ENCODE peak calls at places on chromosomes 7 and 10, in eight cellular contexts. F is ascending aorta; W is PC-3; Q is CD8-positive, alpha-beta T cell; R is psoas muscle; D is fibroblast of lung; L is DND-41; A is endodermal cell. M is an unnamed sample.

GRCh38 chr10:51000164-51000563 is 74.1 kb upstream of the PRKG1 start:
- DNase-seq in F (no peak), W (peak; percentile 42), Q (no peak), R (no peak), D (peak; percentile 49), L (no peak), A (no peak), M (no peak)

GRCh38 chr10:92124524-92125168 is 166.2 kb downstream of the CPEB3 start:
- DNase-seq in F (no peak), W (peak; percentile 83), Q (no peak), R (no peak), D (peak; percentile 93), L (no peak), A (no peak), M (no peak)

GRCh38 chr10:43407576-43408330 is 1.2 kb downstream of the HNRNPF start:
- DNase-seq in F (peak; percentile 77), W (peak; percentile 92), Q (peak; percentile 84), R (peak; percentile 90), D (peak; percentile 90), L (peak; percentile 90), A (peak; percentile 89), M (peak; percentile 90)

GRCh38 chr7:68726386-68726785 is 871.9 kb upstream of the AUTS2 start:
- DNase-seq in F (no peak), W (no peak), Q (no peak), R (no peak), D (no peak), L (no peak), A (no peak), M (no peak)

GRCh38 chr7:112341464-112341863 is 108.8 kb upstream of the IFRD1 start:
- DNase-seq in F (no peak), W (no peak), Q (no peak), R (no peak), D (no peak), L (no peak), A (no peak), M (no peak)

GRCh38 chr7:50302486-50303081 is 1.9 kb upstream of the IKZF1 start:
- DNase-seq in F (no peak), W (no peak), Q (no peak), R (no peak), D (no peak), L (no peak), A (peak; percentile 51), M (no peak)

GRCh38 chr7:42168512-42168911 is 68.5 kb downstream of the GLI3 start:
- DNase-seq in F (no peak), W (no peak), Q (no peak), R (no peak), D (no peak), L (no peak), A (no peak), M (no peak)

GRCh38 chr10:96746503-96746902 is 26.2 kb upstream of the PIK3AP1 start:
- DNase-seq in F (no peak), W (no peak), Q (no peak), R (no peak), D (no peak), L (no peak), A (no peak), M (no peak)

GRCh38 chr7:82335927-82336326 is 107.7 kb downstream of the CACNA2D1 start:
- DNase-seq in F (no peak), W (no peak), Q (no peak), R (no peak), D (peak; percentile 39), L (no peak), A (no peak), M (no peak)

GRCh38 chr10:116826803-116827202 is 22.5 kb upstream of the ENO4 start:
- DNase-seq in F (no peak), W (no peak), Q (no peak), R (no peak), D (peak; percentile 96), L (no peak), A (peak; percentile 60), M (no peak)

GRCh38 chr10:86224354-86225097 is 142.1 kb downstream of the GRID1 start:
- DNase-seq in F (no peak), W (no peak), Q (no peak), R (no peak), D (no peak), L (no peak), A (peak; percentile 75), M (no peak)

GRCh38 chr7:2800220-2800922 is 43.7 kb downstream of the GNA12 start:
- DNase-seq in F (no peak), W (no peak), Q (no peak), R (no peak), D (no peak), L (no peak), A (no peak), M (no peak)
- H3K4me1 ChIP-seq in F (no peaks in the 10 kb centered on the region), W (peaks cover 41% of the 10 kb centered on the region), Q (peaks cover 10% of the 10 kb centered on the region), R (peaks cover 18% of the 10 kb centered on the region), D (peaks cover 37% of the 10 kb centered on the region), L (peaks cover 39% of the 10 kb centered on the region), A (peaks cover 16% of the 10 kb centered on the region), M (peaks cover 18% of the 10 kb centered on the region)

GRCh38 chr7:35731349-35731748 is 36.4 kb upstream of the HERPUD2 start:
- DNase-seq in F (no peak), W (no peak), Q (no peak), R (no peak), D (no peak), L (no peak), A (no peak), M (no peak)
- H3K4me3 ChIP-seq in F (no peak overlapping the region), W (no peak overlapping the region), Q (no peak overlapping the region), R (no peak overlapping the region), D (no peak overlapping the region), L (no peak overlapping the region), A (no peak overlapping the region), M (no peak overlapping the region)

GRCh38 chr10:79142522-79143309 is 74.0 kb downstream of the ZMIZ1 start:
- DNase-seq in F (no peak), W (no peak), Q (no peak), R (no peak), D (no peak), L (no peak), A (peak; percentile 64), M (no peak)
- H3K4me1 ChIP-seq in F (peaks cover 11% of the 10 kb centered on the region), W (peaks cover 10% of the 10 kb centered on the region), Q (peaks cover 67% of the 10 kb centered on the region), R (peaks cover 67% of the 10 kb centered on the region), D (peaks cover 69% of the 10 kb centered on the region), L (peaks cover 65% of the 10 kb centered on the region), A (peaks cover 5% of the 10 kb centered on the region), M (peaks cover 55% of the 10 kb centered on the region)

GRCh38 chr7:123727071-123727837 is 21.5 kb downstream of the WASL start:
- DNase-seq in F (no peak), W (peak; percentile 74), Q (no peak), R (no peak), D (peak; percentile 97), L (no peak), A (no peak), M (no peak)
- H3K4me3 ChIP-seq in F (no peak overlapping the region), W (peak overlapping the region; percentile 13), Q (no peak overlapping the region), R (no peak overlapping the region), D (no peak overlapping the region), L (no peak overlapping the region), A (no peak overlapping the region), M (no peak overlapping the region)

GRCh38 chr7:106114735-106115383 is 2.7 kb upstream of the SYPL1 start:
- DNase-seq in F (no peak), W (no peak), Q (peak; percentile 31), R (no peak), D (no peak), L (no peak), A (peak; percentile 50), M (no peak)

GRCh38 chr7:106112118-106112971 is at the start of gene SYPL1:
- DNase-seq in F (peak; percentile 70), W (peak; percentile 94), Q (peak; percentile 93), R (peak; percentile 93), D (peak; percentile 92), L (peak; percentile 97), A (peak; percentile 98), M (peak; percentile 91)

GRCh38 chr7:106111671-106112117 is 418 bp downstream of the SYPL1 start:
- DNase-seq in F (no peak), W (peak; percentile 70), Q (peak; percentile 34), R (peak; percentile 74), D (no peak), L (peak; percentile 66), A (no peak), M (peak; percentile 57)

GRCh38 chr7:106110885-106111670 is 1.0 kb downstream of the SYPL1 start:
- DNase-seq in F (no peak), W (peak; percentile 33), Q (no peak), R (no peak), D (peak; percentile 30), L (peak; percentile 20), A (no peak), M (no peak)

DNA sequence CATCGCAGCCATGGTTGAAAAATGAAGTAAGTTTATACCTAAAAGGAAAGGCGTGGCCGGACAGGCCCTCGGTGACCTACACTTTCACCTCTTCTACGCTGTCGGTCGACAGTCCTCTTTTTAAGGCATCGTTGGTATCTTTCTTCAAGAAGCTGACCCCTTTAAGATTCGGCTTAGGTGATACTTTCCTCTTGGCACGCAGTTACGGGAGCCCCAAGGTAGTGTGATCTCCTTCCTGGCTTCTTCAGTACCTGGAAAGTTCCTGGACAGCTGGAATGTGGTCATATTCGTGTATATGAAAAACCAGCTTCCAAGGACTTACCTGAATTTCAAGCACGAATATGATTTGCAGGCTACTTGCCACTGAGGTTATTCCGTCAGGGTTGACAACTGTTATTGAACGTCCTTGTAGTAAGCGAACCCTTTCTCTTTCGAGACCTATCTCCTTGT is 885 bp upstream of the SYPL1 start:
- DNase-seq in F (no peak), W (no peak), Q (no peak), R (no peak), D (no peak), L (no peak), A (peak; percentile 57), M (no peak)
- H3K4me1 ChIP-seq in F (peaks cover 3% of the 10 kb centered on the region), W (peaks cover 30% of the 10 kb centered on the region), Q (peaks cover 71% of the 10 kb centered on the region), R (peaks cover 53% of the 10 kb centered on the region), D (peaks cover 5% of the 10 kb centered on the region), L (peaks cover 39% of the 10 kb centered on the region), A (peaks cover 6% of the 10 kb centered on the region), M (peaks cover 73% of the 10 kb centered on the region)

GRCh38 chr7:24912424-24912823 is 67.6 kb downstream of the OSBPL3 start:
- DNase-seq in F (no peak), W (no peak), Q (no peak), R (no peak), D (no peak), L (no peak), A (no peak), M (no peak)

GRCh38 chr7:24913791-24914464 is 66.0 kb downstream of the OSBPL3 start:
- DNase-seq in F (no peak), W (no peak), Q (no peak), R (no peak), D (no peak), L (no peak), A (no peak), M (no peak)

GRCh38 chr7:24912874-24913514 is 67.0 kb downstream of the OSBPL3 start:
- DNase-seq in F (no peak), W (no peak), Q (no peak), R (no peak), D (no peak), L (peak; percentile 72), A (no peak), M (no peak)

GRCh38 chr7:24916463-24917040 is 63.4 kb downstream of the OSBPL3 start:
- DNase-seq in F (no peak), W (no peak), Q (no peak), R (no peak), D (peak; percentile 59), L (no peak), A (no peak), M (no peak)

DNA sequence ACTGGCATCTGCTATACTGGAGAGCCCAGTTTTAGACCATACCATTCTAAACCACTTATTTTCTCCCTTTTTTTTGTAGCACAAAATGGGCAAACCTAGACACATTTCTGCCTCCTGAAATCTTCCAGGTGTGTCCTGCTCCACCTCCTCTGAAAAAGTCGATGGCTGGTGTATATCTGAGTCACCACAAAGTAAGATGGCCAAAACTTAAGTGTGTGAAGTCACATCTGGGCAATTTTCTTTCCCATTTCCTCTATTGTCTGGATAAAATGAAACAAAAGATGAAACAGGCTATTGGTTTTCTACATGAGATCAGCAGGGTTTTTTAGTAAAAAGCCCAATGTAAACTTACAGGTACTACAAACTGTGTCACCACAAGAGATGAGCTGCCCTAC is 65.5 kb downstream of the OSBPL3 start:
- DNase-seq in F (no peak), W (no peak), Q (no peak), R (no peak), D (no peak), L (no peak), A (no peak), M (no peak)
- H3K4me3 ChIP-seq in F (no peak overlapping the region), W (no peak overlapping the region), Q (no peak overlapping the region), R (no peak overlapping the region), D (no peak overlapping the region), L (no peak overlapping the region), A (no peak overlapping the region), M (no peak overlapping the region)